ENCODE peak calls at places on chromosomes 5 and 9, in five cellular contexts. U, A, L, D and P are unnamed samples.

GRCh38 chr9:2824564-2824963 is 19.3 kb downstream of the PUM3 start:
- ATAC-seq in U (no peak), A (no peak), L (peak), D (no peak), P (no peak)

GRCh38 chr5:107331882-107332281 is 338.9 kb downstream of the EFNA5 start:
- ATAC-seq in U (no peak), A (no peak), L (no peak), D (no peak), P (no peak)

GRCh38 chr9:133600747-133601146 is 8.4 kb downstream of the FAM163B start:
- ATAC-seq in U (no peak), A (no peak), L (no peak), D (no peak), P (no peak)

GRCh38 chr5:115988002-115988401 is 25.7 kb downstream of the LVRN start:
- ATAC-seq in U (no peak), A (no peak), L (no peak), D (no peak), P (no peak)

GRCh38 chr9:125701351-125701750 is 5.7 kb downstream of the MAPKAP1 start:
- ATAC-seq in U (peak), A (no peak), L (peak), D (no peak), P (no peak)

GRCh38 chr9:93501406-93501805 is 48.0 kb upstream of the FAM120AOS start:
- ATAC-seq in U (peak), A (peak), L (no peak), D (no peak), P (no peak)

GRCh38 chr9:125241000-125241862 is at the start of gene HSPA5:
- ATAC-seq in U (peak), A (peak), L (peak), D (peak), P (peak)

GRCh38 chr5:95070453-95070852 is 214.4 kb downstream of the MCTP1 start:
- ATAC-seq in U (no peak), A (no peak), L (no peak), D (peak), P (no peak)

GRCh38 chr9:9352877-9353481 is 1259.8 kb downstream of the PTPRD start:
- ATAC-seq in U (no peak), A (no peak), L (no peak), D (no peak), P (no peak)

GRCh38 chr9:121698627-121699270 is 47.3 kb downstream of the DAB2IP start:
- ATAC-seq in U (peak), A (no peak), L (peak), D (peak), P (peak)

GRCh38 chr9:120868339-120868675 is 8.7 kb downstream of the PHF19 start:
- ATAC-seq in U (peak), A (no peak), L (no peak), D (no peak), P (peak)

GRCh38 chr5:137688248-137688840 is 47.5 kb downstream of the KLHL3 start:
- ATAC-seq in U (no peak), A (peak), L (no peak), D (no peak), P (no peak)

GRCh38 chr5:111535879-111536549 is 23.7 kb upstream of the STARD4 start:
- ATAC-seq in U (no peak), A (no peak), L (no peak), D (no peak), P (no peak)

GRCh38 chr5:81826128-81826527 is 75.2 kb upstream of the SSBP2 start:
- ATAC-seq in U (no peak), A (no peak), L (peak), D (no peak), P (no peak)

GRCh38 chr9:137589441-137590122 is 730 bp downstream of the ZMYND19 start:
- ATAC-seq in U (peak), A (no peak), L (peak), D (peak), P (peak)

GRCh38 chr5:60010328-60010727 is 116.8 kb upstream of the PDE4D start:
- ATAC-seq in U (no peak), A (no peak), L (peak), D (no peak), P (no peak)

GRCh38 chr5:95595289-95595931 is 24.5 kb upstream of the GPR150 start:
- ATAC-seq in U (no peak), A (no peak), L (no peak), D (no peak), P (no peak)

GRCh38 chr9:6655036-6655435 is 9.5 kb upstream of the GLDC start:
- ATAC-seq in U (no peak), A (no peak), L (no peak), D (no peak), P (no peak)

GRCh38 chr5:180785151-180785781 is 17.3 kb downstream of the MGAT1 start:
- ATAC-seq in U (no peak), A (peak), L (peak), D (no peak), P (peak)

GRCh38 chr5:68378204-68378830 is 162.8 kb downstream of the PIK3R1 start:
- ATAC-seq in U (no peak), A (no peak), L (peak), D (no peak), P (no peak)

GRCh38 chr5:135106136-135106535 is 72.1 kb upstream of the PITX1 start:
- ATAC-seq in U (no peak), A (no peak), L (no peak), D (no peak), P (no peak)

GRCh38 chr5:147920420-147921030 is 14.2 kb upstream of the C5orf46 start:
- ATAC-seq in U (no peak), A (no peak), L (no peak), D (no peak), P (no peak)

GRCh38 chr5:157888814-157889532 is 30.0 kb upstream of the CLINT1 start:
- ATAC-seq in U (no peak), A (no peak), L (no peak), D (no peak), P (no peak)

GRCh38 chr9:8751531-8751930 is 952.0 kb upstream of the DMAC1 start:
- ATAC-seq in U (no peak), A (no peak), L (no peak), D (no peak), P (no peak)

GRCh38 chr9:96246267-96246671 is 55.7 kb downstream of the HSD17B3 start:
- ATAC-seq in U (no peak), A (peak), L (no peak), D (no peak), P (no peak)

GRCh38 chr5:65871182-65871581 is 55.2 kb upstream of the ERBIN start:
- ATAC-seq in U (no peak), A (no peak), L (no peak), D (peak), P (no peak)

GRCh38 chr9:89871871-89872331 is 267.1 kb downstream of the GADD45G start:
- ATAC-seq in U (no peak), A (peak), L (no peak), D (no peak), P (no peak)

GRCh38 chr5:27876071-27876470 is 837.7 kb upstream of the CDH9 start:
- ATAC-seq in U (no peak), A (no peak), L (no peak), D (no peak), P (no peak)

GRCh38 chr5:42854795-42855194 is 43.1 kb upstream of the SELENOP start:
- ATAC-seq in U (no peak), A (no peak), L (no peak), D (no peak), P (no peak)

GRCh38 chr5:132211787-132212186 is 15.9 kb downstream of the P4HA2 start:
- ATAC-seq in U (no peak), A (peak), L (no peak), D (no peak), P (no peak)